ENCODE peak calls at places on chromosomes 12 and 14, in six cellular contexts. One of them, this sample, is unnamed. For H3K27me3 and H3K4me1, the result is how much of the 10 kb centered on the place peaks cover.

GRCh38 chr12:116459921-116460666 is 99.1 kb upstream of the MAP1LC3B2 start:
- DNase-seq in CD8-positive, alpha-beta T cell: no peak
- DNase-seq in heart left ventricle: no peak
- DNase-seq in cardiac muscle cell: no peak
- DNase-seq in Peyer's patch: no peak
- DNase-seq in ovary: no peak
- DNase-seq in this sample: no peak

GRCh38 chr14:91116913-91117588 is 3.2 kb downstream of the DGLUCY start:
- DNase-seq in Peyer's patch: no peak
- DNase-seq in ovary: no peak
- DNase-seq in cardiac muscle cell: no peak
- DNase-seq in heart left ventricle: no peak
- DNase-seq in CD8-positive, alpha-beta T cell: no peak
- DNase-seq in this sample: no peak

GRCh38 chr12:26338574-26339572 is 143.5 kb downstream of the SSPN start:
- DNase-seq in CD8-positive, alpha-beta T cell: no peak
- DNase-seq in heart left ventricle: no peak
- DNase-seq in Peyer's patch: no peak
- DNase-seq in ovary: no peak
- DNase-seq in cardiac muscle cell: no peak
- DNase-seq in this sample: no peak

GRCh38 chr12:72207756-72208155 is 64.4 kb upstream of the TRHDE start:
- DNase-seq in Peyer's patch: no peak
- DNase-seq in heart left ventricle: no peak
- DNase-seq in CD8-positive, alpha-beta T cell: no peak
- DNase-seq in cardiac muscle cell: no peak
- DNase-seq in ovary: no peak
- DNase-seq in this sample: no peak

GRCh38 chr12:102848832-102849231 is 68.2 kb downstream of the PAH start:
- DNase-seq in Peyer's patch: no peak
- DNase-seq in ovary: no peak
- DNase-seq in CD8-positive, alpha-beta T cell: no peak
- DNase-seq in cardiac muscle cell: no peak
- DNase-seq in heart left ventricle: no peak
- DNase-seq in this sample: no peak

GRCh38 chr12:99130808-99131538 is 485.9 kb downstream of the APAF1 start:
- DNase-seq in cardiac muscle cell: no peak
- DNase-seq in Peyer's patch: no peak
- DNase-seq in CD8-positive, alpha-beta T cell: no peak
- DNase-seq in heart left ventricle: no peak
- DNase-seq in ovary: no peak
- DNase-seq in this sample: no peak

GRCh38 chr14:86575141-86575540 is 1045.2 kb downstream of the FLRT2 start:
- DNase-seq in ovary: no peak
- DNase-seq in CD8-positive, alpha-beta T cell: no peak
- DNase-seq in Peyer's patch: no peak
- DNase-seq in heart left ventricle: no peak
- DNase-seq in cardiac muscle cell: no peak
- DNase-seq in this sample: no peak

GRCh38 chr12:28374556-28374955 is 184.3 kb downstream of the CCDC91 start:
- DNase-seq in Peyer's patch: no peak
- DNase-seq in ovary: no peak
- DNase-seq in cardiac muscle cell: no peak
- DNase-seq in heart left ventricle: no peak
- DNase-seq in CD8-positive, alpha-beta T cell: no peak
- DNase-seq in this sample: no peak

GRCh38 chr14:99566009-99566389 is 38.0 kb downstream of the CCDC85C start:
- DNase-seq in heart left ventricle: no peak
- DNase-seq in CD8-positive, alpha-beta T cell: no peak
- DNase-seq in cardiac muscle cell: no peak
- DNase-seq in ovary: no peak
- DNase-seq in Peyer's patch: no peak
- DNase-seq in this sample: no peak

GRCh38 chr14:102751088-102751487 is 26.2 kb upstream of the TRAF3 start:
- DNase-seq in Peyer's patch: no peak
- DNase-seq in CD8-positive, alpha-beta T cell: no peak
- DNase-seq in heart left ventricle: no peak
- DNase-seq in cardiac muscle cell: no peak
- DNase-seq in ovary: no peak
- DNase-seq in this sample: no peak

GRCh38 chr12:47276253-47277070 is 196.7 kb upstream of the AMIGO2 start:
- DNase-seq in cardiac muscle cell: no peak
- DNase-seq in heart left ventricle: no peak
- DNase-seq in Peyer's patch: no peak
- DNase-seq in ovary: no peak
- DNase-seq in CD8-positive, alpha-beta T cell: peak
- DNase-seq in this sample: peak

GRCh38 chr12:6430124-6430989 is 14.4 kb upstream of the CD27 start:
- DNase-seq in CD8-positive, alpha-beta T cell: no peak
- DNase-seq in cardiac muscle cell: no peak
- DNase-seq in Peyer's patch: peak
- DNase-seq in heart left ventricle: peak
- DNase-seq in ovary: peak
- DNase-seq in this sample: peak

GRCh38 chr12:3670083-3670620 is 82.8 kb downstream of the CRACR2A start:
- DNase-seq in cardiac muscle cell: no peak
- DNase-seq in heart left ventricle: no peak
- DNase-seq in CD8-positive, alpha-beta T cell: no peak
- DNase-seq in Peyer's patch: no peak
- DNase-seq in ovary: no peak
- DNase-seq in this sample: no peak

GRCh38 chr14:31206536-31207286 is 882 bp downstream of the HECTD1 start:
- DNase-seq in ovary: peak
- DNase-seq in cardiac muscle cell: peak
- DNase-seq in heart left ventricle: peak
- DNase-seq in CD8-positive, alpha-beta T cell: no peak
- DNase-seq in Peyer's patch: peak
- DNase-seq in this sample: peak

GRCh38 chr14:44529026-44529425 is 21.9 kb upstream of the FSCB start:
- DNase-seq in Peyer's patch: no peak
- DNase-seq in CD8-positive, alpha-beta T cell: no peak
- DNase-seq in cardiac muscle cell: no peak
- DNase-seq in ovary: no peak
- DNase-seq in heart left ventricle: no peak
- DNase-seq in this sample: no peak

GRCh38 chr14:77071938-77072388 is 26.1 kb upstream of the CIPC start:
- DNase-seq in cardiac muscle cell: no peak
- DNase-seq in heart left ventricle: no peak
- DNase-seq in CD8-positive, alpha-beta T cell: no peak
- DNase-seq in Peyer's patch: no peak
- DNase-seq in ovary: no peak
- DNase-seq in this sample: no peak

GRCh38 chr14:61812347-61813100 is 50.3 kb downstream of the SNAPC1 start:
- DNase-seq in cardiac muscle cell: peak
- DNase-seq in Peyer's patch: no peak
- DNase-seq in heart left ventricle: no peak
- DNase-seq in ovary: no peak
- DNase-seq in CD8-positive, alpha-beta T cell: no peak
- DNase-seq in this sample: no peak

GRCh38 chr14:101823511-101824120 is 62.1 kb downstream of the PPP2R5C start:
- DNase-seq in CD8-positive, alpha-beta T cell: peak
- DNase-seq in cardiac muscle cell: no peak
- DNase-seq in ovary: no peak
- DNase-seq in heart left ventricle: no peak
- DNase-seq in Peyer's patch: no peak
- DNase-seq in this sample: no peak

GRCh38 chr14:101535808-101536207 is 25.5 kb upstream of the DIO3 start:
- DNase-seq in CD8-positive, alpha-beta T cell: no peak
- DNase-seq in heart left ventricle: no peak
- DNase-seq in ovary: no peak
- DNase-seq in cardiac muscle cell: no peak
- DNase-seq in Peyer's patch: no peak
- DNase-seq in this sample: no peak

GRCh38 chr12:125064492-125064891 is 743 bp upstream of the AACS start:
- DNase-seq in Peyer's patch: no peak
- DNase-seq in cardiac muscle cell: no peak
- DNase-seq in ovary: no peak
- DNase-seq in CD8-positive, alpha-beta T cell: no peak
- DNase-seq in heart left ventricle: no peak
- DNase-seq in this sample: no peak

GRCh38 chr12:96081596-96081995 is 46.2 kb upstream of the LTA4H start:
- DNase-seq in Peyer's patch: no peak
- DNase-seq in heart left ventricle: no peak
- DNase-seq in cardiac muscle cell: no peak
- DNase-seq in CD8-positive, alpha-beta T cell: no peak
- DNase-seq in ovary: no peak
- DNase-seq in this sample: no peak

GRCh38 chr12:77300815-77301214 is 235.4 kb upstream of the E2F7 start:
- DNase-seq in CD8-positive, alpha-beta T cell: no peak
- DNase-seq in ovary: no peak
- DNase-seq in cardiac muscle cell: no peak
- DNase-seq in Peyer's patch: no peak
- DNase-seq in heart left ventricle: no peak
- DNase-seq in this sample: no peak

DNA sequence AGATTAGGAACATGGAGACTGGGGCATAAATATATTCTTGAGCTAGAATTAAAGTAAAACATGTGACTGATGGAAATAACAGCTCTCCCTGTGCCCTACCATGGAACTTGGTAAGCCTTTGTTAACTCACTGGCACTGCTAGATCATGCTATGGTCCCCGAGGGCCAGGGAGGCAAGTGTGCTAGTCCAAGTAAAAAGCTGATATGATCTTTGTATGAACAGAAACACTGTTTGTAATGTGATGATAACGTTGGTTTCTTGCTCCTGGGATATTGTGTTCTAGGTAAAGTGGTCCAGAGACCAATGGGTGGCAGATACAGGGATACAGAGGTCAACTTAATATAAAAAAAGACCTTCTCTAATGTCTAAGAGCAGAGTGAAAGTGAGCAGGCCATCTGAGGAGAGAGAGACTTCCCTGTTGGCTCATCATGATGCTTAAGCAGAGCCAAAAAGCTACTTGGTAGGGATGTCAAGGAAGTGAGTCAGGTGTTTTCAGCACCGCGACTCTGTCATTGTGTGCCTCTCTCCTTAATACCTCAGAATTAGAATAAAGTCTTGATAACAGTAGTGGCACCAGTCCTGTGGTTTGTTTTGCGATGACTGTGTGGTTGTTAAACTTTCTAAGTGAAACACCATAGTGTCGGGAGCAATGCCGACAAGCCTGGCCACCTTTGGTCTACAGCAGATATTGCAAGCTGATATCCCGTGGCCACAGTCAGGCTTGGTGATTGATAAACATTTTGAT is 27.7 kb downstream of the BICD1 start:
- DNase-seq in ovary: no peak
- DNase-seq in cardiac muscle cell: no peak
- DNase-seq in Peyer's patch: no peak
- DNase-seq in CD8-positive, alpha-beta T cell: peak
- DNase-seq in heart left ventricle: no peak
- DNase-seq in this sample: no peak
- TF ChIP-seq CTCF in ovary: no peak
- TF ChIP-seq CTCF in cardiac muscle cell: no peak
- TF ChIP-seq CTCF in Peyer's patch: no peak
- TF ChIP-seq CTCF in CD8-positive, alpha-beta T cell: no peak
- TF ChIP-seq CTCF in heart left ventricle: no peak
- TF ChIP-seq CTCF in this sample: no peak

GRCh38 chr12:21940549-21940948 is 677 bp downstream of the ABCC9 start:
- DNase-seq in Peyer's patch: no peak
- DNase-seq in CD8-positive, alpha-beta T cell: no peak
- DNase-seq in heart left ventricle: no peak
- DNase-seq in cardiac muscle cell: peak
- DNase-seq in ovary: no peak
- DNase-seq in this sample: no peak
- H3K27me3 ChIP-seq in Peyer's patch: under half
- H3K27me3 ChIP-seq in CD8-positive, alpha-beta T cell: under half
- H3K27me3 ChIP-seq in heart left ventricle: under half
- H3K27me3 ChIP-seq in cardiac muscle cell: under half
- H3K27me3 ChIP-seq in ovary: under half
- H3K27me3 ChIP-seq in this sample: under half

GRCh38 chr12:52526511-52526951 is 6.3 kb upstream of the KRT5 start:
- DNase-seq in heart left ventricle: no peak
- DNase-seq in ovary: no peak
- DNase-seq in Peyer's patch: no peak
- DNase-seq in cardiac muscle cell: no peak
- DNase-seq in CD8-positive, alpha-beta T cell: no peak
- DNase-seq in this sample: no peak
- H3K4me1 ChIP-seq in heart left ventricle: under half
- H3K4me1 ChIP-seq in ovary: under half
- H3K4me1 ChIP-seq in Peyer's patch: under half
- H3K4me1 ChIP-seq in cardiac muscle cell: under half
- H3K4me1 ChIP-seq in CD8-positive, alpha-beta T cell: under half
- H3K4me1 ChIP-seq in this sample: under half

DNA sequence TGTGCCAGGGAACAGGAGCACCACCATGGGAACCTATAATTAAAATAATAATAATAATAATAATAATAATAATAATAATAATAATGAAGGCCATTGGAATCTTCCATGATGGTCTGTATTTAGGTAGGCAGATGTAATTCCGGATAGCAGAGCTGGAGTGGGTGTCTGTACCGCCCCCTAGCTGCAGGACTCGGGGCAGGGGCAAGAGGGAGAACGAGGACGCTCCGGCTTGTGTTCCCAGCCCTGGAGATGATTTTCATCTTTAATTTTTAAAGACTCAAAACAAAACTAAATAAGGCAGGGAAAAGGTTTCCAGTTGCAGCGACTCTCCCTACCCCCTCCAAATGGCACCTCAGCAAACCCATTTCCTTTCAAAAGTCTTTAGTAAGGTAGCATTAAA is 501.1 kb downstream of the VRK1 start:
- DNase-seq in cardiac muscle cell: no peak
- DNase-seq in ovary: no peak
- DNase-seq in CD8-positive, alpha-beta T cell: no peak
- DNase-seq in Peyer's patch: no peak
- DNase-seq in heart left ventricle: no peak
- DNase-seq in this sample: no peak
- TF ChIP-seq CTCF in cardiac muscle cell: no peak
- TF ChIP-seq CTCF in ovary: no peak
- TF ChIP-seq CTCF in CD8-positive, alpha-beta T cell: no peak
- TF ChIP-seq CTCF in Peyer's patch: no peak
- TF ChIP-seq CTCF in heart left ventricle: no peak
- TF ChIP-seq CTCF in this sample: no peak

This sample was measured in lung.